ENCODE peak calls at places on chromosomes 4 and X, in six cellular contexts. H, L, C, J, W and Z are unnamed samples. For H3K4me1, the result is how much of the 10 kb centered on the place peaks cover.

GRCh38 chr4:64617813-64618212 is 208.6 kb upstream of the TECRL start:
- DNase-seq in H (no peak), L (no peak), C (no peak), J (no peak), W (no peak), Z (peak)

GRCh38 chrX:119402588-119402987 is 3.5 kb downstream of the SLC25A43 start:
- DNase-seq in H (no peak), L (no peak), C (no peak), J (no peak), W (no peak), Z (no peak)

GRCh38 chrX:150694738-150695410 is 1.7 kb downstream of the MTMR1 start:
- DNase-seq in H (no peak), L (no peak), C (no peak), J (no peak), W (no peak), Z (no peak)

GRCh38 chr4:4260185-4260751 is 12.2 kb upstream of the TMEM128 start:
- DNase-seq in H (no peak), L (peak), C (no peak), J (no peak), W (peak), Z (peak)

GRCh38 chrX:115504167-115504566 is 56.8 kb upstream of the PLS3 start:
- DNase-seq in H (no peak), L (no peak), C (no peak), J (no peak), W (no peak), Z (no peak)

GRCh38 chr4:183909187-183909586 is 4.1 kb downstream of the STOX2 start:
- DNase-seq in H (no peak), L (no peak), C (no peak), J (no peak), W (no peak), Z (no peak)

GRCh38 chr4:68182382-68182820 is 52.7 kb upstream of the TMPRSS11F start:
- DNase-seq in H (no peak), L (no peak), C (no peak), J (no peak), W (no peak), Z (no peak)

GRCh38 chr4:19748470-19748869 is 503.2 kb upstream of the SLIT2 start:
- DNase-seq in H (no peak), L (peak), C (no peak), J (peak), W (peak), Z (no peak)

GRCh38 chr4:183532823-183533222 is 28.0 kb downstream of the ING2 start:
- DNase-seq in H (no peak), L (peak), C (no peak), J (no peak), W (no peak), Z (no peak)

GRCh38 chr4:156933633-156934258 is 37.9 kb downstream of the PDGFC start:
- DNase-seq in H (no peak), L (peak), C (no peak), J (no peak), W (peak), Z (peak)

GRCh38 chr4:137674066-137674465 is 141.8 kb upstream of the PCDH18 start:
- DNase-seq in H (no peak), L (peak), C (no peak), J (no peak), W (peak), Z (peak)

GRCh38 chr4:94525993-94526740 is 74.4 kb downstream of the PDLIM5 start:
- DNase-seq in H (no peak), L (peak), C (no peak), J (no peak), W (peak), Z (no peak)

GRCh38 chrX:44693255-44693654 is 150.6 kb upstream of the DUSP21 start:
- DNase-seq in H (no peak), L (no peak), C (no peak), J (no peak), W (no peak), Z (no peak)

GRCh38 chr4:127685292-127685691 is 44.9 kb upstream of the SLC25A31 start:
- DNase-seq in H (no peak), L (peak), C (no peak), J (no peak), W (peak), Z (peak)

GRCh38 chr4:140296871-140297570 is 76.4 kb upstream of the SCOC start:
- DNase-seq in H (no peak), L (peak), C (no peak), J (no peak), W (peak), Z (peak)

GRCh38 chr4:67651536-67651935 is 49.4 kb downstream of the UBA6 start:
- DNase-seq in H (no peak), L (no peak), C (no peak), J (no peak), W (no peak), Z (no peak)

GRCh38 chr4:172042714-172043114 is 229.5 kb downstream of the GALNTL6 start:
- DNase-seq in H (no peak), L (no peak), C (no peak), J (no peak), W (no peak), Z (peak)

GRCh38 chrX:49067285-49068120 is 6.3 kb downstream of the PRAF2 start:
- DNase-seq in H (no peak), L (no peak), C (no peak), J (no peak), W (no peak), Z (no peak)

GRCh38 chrX:134002921-134003615 is 17.7 kb upstream of the GPC3 start:
- DNase-seq in H (no peak), L (no peak), C (no peak), J (no peak), W (no peak), Z (no peak)

GRCh38 chrX:141989134-141989533 is 85.4 kb downstream of the MAGEC1 start:
- DNase-seq in H (no peak), L (no peak), C (no peak), J (no peak), W (no peak), Z (no peak)

GRCh38 chr4:23382880-23383279 is 507.0 kb downstream of the PPARGC1A start:
- DNase-seq in H (no peak), L (peak), C (no peak), J (no peak), W (no peak), Z (no peak)

GRCh38 chr4:82601242-82602015 is 39.6 kb upstream of the TMEM150C start:
- DNase-seq in H (no peak), L (no peak), C (no peak), J (no peak), W (no peak), Z (no peak)

GRCh38 chrX:14235004-14235403 is 205.3 kb upstream of the GEMIN8 start:
- DNase-seq in H (no peak), L (no peak), C (no peak), J (no peak), W (peak), Z (peak)

GRCh38 chrX:124223524-124223923 is 108.9 kb upstream of the TEX13D start:
- DNase-seq in H (no peak), L (no peak), C (no peak), J (no peak), W (no peak), Z (no peak)

GRCh38 chrX:99184153-99184552 is 1225.9 kb downstream of the PCDH19 start:
- DNase-seq in H (no peak), L (no peak), C (no peak), J (no peak), W (no peak), Z (no peak)

GRCh38 chrX:107827852-107828251 is 2.2 kb downstream of the MID2 start:
- DNase-seq in H (no peak), L (peak), C (no peak), J (no peak), W (peak), Z (no peak)

GRCh38 chr4:138645289-138645688 is 370.3 kb upstream of the NOCT start:
- DNase-seq in H (no peak), L (peak), C (no peak), J (no peak), W (peak), Z (no peak)

GRCh38 chr4:128591482-128591881 is 218.0 kb upstream of the JADE1 start:
- DNase-seq in H (no peak), L (peak), C (no peak), J (no peak), W (no peak), Z (no peak)

GRCh38 chr4:88005086-88005485 is 2.3 kb upstream of the PKD2 start:
- DNase-seq in H (no peak), L (no peak), C (no peak), J (no peak), W (peak), Z (no peak)

GRCh38 chrX:150347471-150347870 is 15.6 kb upstream of the MAMLD1 start:
- DNase-seq in H (no peak), L (no peak), C (no peak), J (no peak), W (no peak), Z (no peak)

GRCh38 chr4:121936101-121936500 is 15.8 kb downstream of the TRPC3 start:
- DNase-seq in H (no peak), L (no peak), C (no peak), J (no peak), W (no peak), Z (no peak)

GRCh38 chrX:20530319-20530979 is 263.7 kb upstream of the RPS6KA3 start:
- DNase-seq in H (no peak), L (peak), C (no peak), J (peak), W (peak), Z (no peak)

GRCh38 chr4:2793920-2794706 is 1.2 kb downstream of the SH3BP2 start:
- DNase-seq in H (no peak), L (peak), C (peak), J (peak), W (peak), Z (no peak)

GRCh38 chr4:112111306-112111705 is 33.9 kb upstream of the FAM241A start:
- DNase-seq in H (no peak), L (no peak), C (no peak), J (no peak), W (no peak), Z (no peak)

GRCh38 chr4:112114452-112114851 is 30.8 kb upstream of the FAM241A start:
- DNase-seq in H (no peak), L (no peak), C (no peak), J (no peak), W (no peak), Z (no peak)

GRCh38 chr4:112112590-112113170 is 32.6 kb upstream of the FAM241A start:
- DNase-seq in H (no peak), L (no peak), C (no peak), J (no peak), W (no peak), Z (no peak)

GRCh38 chr4:112113786-112114185 is 31.5 kb upstream of the FAM241A start:
- DNase-seq in H (no peak), L (no peak), C (no peak), J (no peak), W (no peak), Z (no peak)

DNA sequence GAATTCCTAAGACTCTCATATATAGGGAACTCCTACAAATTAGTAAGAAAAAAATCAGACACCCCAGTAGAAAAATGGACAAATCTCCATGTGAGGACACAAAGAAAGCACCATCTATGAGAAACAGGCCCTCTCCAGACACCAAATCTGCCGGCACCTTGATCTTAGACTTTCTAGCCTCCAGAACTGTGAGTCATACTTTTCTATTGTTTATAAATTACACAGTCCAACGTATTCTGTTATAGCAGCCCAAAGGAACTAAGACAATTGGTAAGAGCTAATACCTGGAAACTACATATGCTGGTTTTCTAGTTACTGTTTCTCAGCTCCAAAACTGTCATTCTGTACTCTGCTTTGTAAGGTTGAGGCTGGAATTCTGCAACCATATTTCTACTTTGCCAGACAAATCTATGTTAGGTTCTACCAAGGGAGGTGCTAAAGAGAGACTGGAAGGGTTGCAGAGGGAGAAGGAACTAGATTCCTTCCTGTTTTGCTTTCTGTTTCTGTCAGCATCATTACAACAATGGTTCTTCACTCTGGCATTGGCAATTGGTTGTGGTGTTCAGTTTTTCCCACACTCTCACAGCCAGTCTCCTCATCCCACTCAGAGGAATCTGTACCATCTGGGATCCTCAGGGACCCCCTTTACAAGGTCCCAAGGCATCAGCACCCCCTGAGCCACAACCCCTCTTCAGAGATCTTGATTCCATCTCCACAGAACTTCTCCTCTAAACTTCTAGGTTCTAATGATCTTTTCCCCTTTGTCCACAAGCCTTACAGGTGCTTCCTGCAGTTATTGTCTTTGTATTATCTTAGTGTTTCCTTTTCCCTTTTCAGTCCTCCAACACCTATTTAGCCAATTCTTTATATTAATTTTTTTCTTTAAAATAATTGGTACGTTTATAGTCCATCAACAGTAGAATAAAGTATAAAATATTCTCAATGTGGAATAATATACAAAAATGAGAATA is 35.5 kb upstream of the FAM241A start:
- DNase-seq in H (no peak), L (peak), C (no peak), J (no peak), W (peak), Z (peak)
- H3K27ac ChIP-seq in H (no peak), L (no peak), C (peak), J (no peak), W (no peak), Z (no peak)

GRCh38 chr4:48708610-48709009 is 71.5 kb downstream of the FRYL start:
- DNase-seq in H (no peak), L (no peak), C (no peak), J (no peak), W (no peak), Z (no peak)
- H3K4me1 ChIP-seq in H (under half), L (under half), C (under half), J (under half), W (under half), Z (under half)

DNA sequence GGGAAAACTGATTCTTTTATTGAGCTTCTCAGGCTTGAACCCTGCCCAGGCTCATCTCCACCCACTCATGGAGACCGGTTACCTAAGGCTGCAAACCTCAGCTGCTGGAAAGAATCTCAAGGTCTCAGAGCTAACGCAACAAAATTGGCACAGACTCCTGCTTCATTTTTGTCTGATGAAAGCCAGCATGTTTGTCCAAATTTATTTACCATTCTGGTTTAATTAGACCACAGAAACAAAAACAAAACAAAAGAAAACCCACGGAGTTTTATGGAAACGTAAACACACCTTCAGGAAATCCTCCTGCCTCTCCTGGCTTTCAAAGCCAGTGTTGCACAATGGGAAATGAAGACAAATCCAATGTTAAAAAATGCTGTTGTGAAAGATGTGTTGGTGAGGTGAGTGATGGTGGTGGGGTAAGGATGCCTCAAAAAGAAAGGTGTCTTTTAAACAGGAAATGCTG is 56.4 kb upstream of the PDLIM3 start:
- DNase-seq in H (no peak), L (peak), C (no peak), J (no peak), W (peak), Z (peak)
- H3K27ac ChIP-seq in H (no peak), L (no peak), C (peak), J (no peak), W (no peak), Z (no peak)

GRCh38 chr4:77801260-77801608 is 17.9 kb downstream of the CNOT6L start:
- DNase-seq in H (no peak), L (no peak), C (no peak), J (no peak), W (no peak), Z (no peak)

GRCh38 chr4:77802406-77802805 is 16.8 kb downstream of the CNOT6L start:
- DNase-seq in H (no peak), L (no peak), C (no peak), J (no peak), W (no peak), Z (no peak)

GRCh38 chr4:77798385-77798784 is 20.8 kb downstream of the CNOT6L start:
- DNase-seq in H (no peak), L (no peak), C (no peak), J (no peak), W (no peak), Z (no peak)

GRCh38 chr4:77800483-77801259 is 18.5 kb downstream of the CNOT6L start:
- DNase-seq in H (no peak), L (no peak), C (no peak), J (no peak), W (peak), Z (no peak)

DNA sequence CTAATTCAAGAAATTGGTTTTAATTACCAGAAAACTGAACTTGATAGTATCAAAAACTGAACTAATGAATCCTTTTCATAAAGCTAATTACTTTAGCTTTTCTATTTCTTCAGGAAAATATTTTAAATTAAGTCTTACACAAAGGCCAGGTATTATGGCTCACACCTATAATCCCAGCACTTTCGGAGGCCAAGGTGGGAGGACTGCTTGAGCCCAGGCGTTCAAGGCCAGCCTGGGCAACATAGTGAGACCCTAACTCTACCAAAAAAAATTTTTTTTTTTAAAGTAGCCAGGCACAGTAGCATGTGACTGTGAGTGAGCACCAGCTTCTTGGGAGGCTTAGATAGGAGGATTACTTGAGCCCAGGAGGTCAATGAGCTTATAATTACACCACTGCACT is 19.1 kb downstream of the CNOT6L start:
- DNase-seq in H (no peak), L (no peak), C (no peak), J (no peak), W (no peak), Z (no peak)
- H3K4me1 ChIP-seq in H (under half), L (under half), C (under half), J (under half), W (under half), Z (under half)

DNA sequence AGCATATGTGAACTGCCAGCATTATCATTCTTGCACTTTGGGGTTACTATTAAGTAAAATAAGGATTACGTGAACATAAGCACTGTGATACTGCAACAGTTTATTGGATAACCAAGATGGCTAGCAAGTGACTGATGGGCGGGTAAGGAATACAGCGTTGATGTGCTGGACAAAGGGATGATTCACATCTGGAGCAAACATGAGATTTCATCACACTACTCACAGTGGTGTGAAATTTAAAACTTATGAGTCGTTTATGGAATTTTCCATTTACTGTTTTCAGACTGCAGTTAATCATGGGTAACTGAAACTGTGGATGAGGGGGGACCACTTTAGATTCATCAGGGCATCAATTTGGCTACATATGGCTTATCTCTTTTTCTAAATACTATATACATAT is 16.0 kb downstream of the NBDY start:
- DNase-seq in H (no peak), L (peak), C (no peak), J (no peak), W (peak), Z (peak)
- H3K27ac ChIP-seq in H (no peak), L (no peak), C (no peak), J (peak), W (peak), Z (peak)

GRCh38 chr4:92455956-92456355 is 152.2 kb downstream of the GRID2 start:
- DNase-seq in H (no peak), L (no peak), C (no peak), J (no peak), W (no peak), Z (no peak)

GRCh38 chr4:92455329-92455839 is 151.6 kb downstream of the GRID2 start:
- DNase-seq in H (no peak), L (no peak), C (no peak), J (no peak), W (no peak), Z (no peak)

GRCh38 chr4:92451792-92452191 is 148.0 kb downstream of the GRID2 start:
- DNase-seq in H (no peak), L (no peak), C (no peak), J (no peak), W (no peak), Z (peak)

GRCh38 chr4:92447265-92447905 is 143.6 kb downstream of the GRID2 start:
- DNase-seq in H (no peak), L (peak), C (no peak), J (no peak), W (no peak), Z (no peak)

GRCh38 chr4:92450694-92451093 is 146.9 kb downstream of the GRID2 start:
- DNase-seq in H (no peak), L (no peak), C (no peak), J (no peak), W (no peak), Z (no peak)
- H3K4me1 ChIP-seq in H (under half), L (under half), C (under half), J (under half), W (under half), Z (under half)

GRCh38 chr4:105272002-105272401 is 125.3 kb downstream of the TET2 start:
- DNase-seq in H (no peak), L (no peak), C (no peak), J (no peak), W (no peak), Z (no peak)
- H3K27ac ChIP-seq in H (no peak), L (no peak), C (no peak), J (no peak), W (no peak), Z (no peak)